ENCODE peak calls at places on chromosomes 3 and 15, in seven cellular contexts. Q, W, T, V, B, A and H are unnamed samples.

GRCh38 chr15:64624242-64624641 is 151.1 kb downstream of the RBPMS2 start:
- DNase-seq in B (no peak), A (no peak), T (no peak), V (no peak), W (no peak), Q (no peak), H (no peak)

GRCh38 chr3:15007681-15008141 is 57.4 kb downstream of the MRPS25 start:
- DNase-seq in B (no peak), V (no peak), T (no peak), Q (no peak), A (no peak), W (no peak), H (peak)

GRCh38 chr15:97566957-97567356 is 393.5 kb upstream of the ARRDC4 start:
- DNase-seq in V (no peak), W (no peak), A (no peak), T (no peak), B (peak), Q (no peak), H (no peak)

GRCh38 chr3:50263443-50264388 is 5.2 kb upstream of the SEMA3B start:
- DNase-seq in T (no peak), A (no peak), Q (no peak), W (no peak), V (no peak), B (no peak), H (no peak)

GRCh38 chr15:69576035-69576526 is 123.5 kb downstream of the RPLP1 start:
- DNase-seq in A (peak), Q (peak), B (peak), W (no peak), V (peak), T (peak), H (no peak)

GRCh38 chr3:191997579-191998268 is 536.8 kb downstream of the PYDC2 start:
- DNase-seq in W (no peak), A (no peak), B (no peak), Q (no peak), T (no peak), V (no peak), H (no peak)

GRCh38 chr3:156471431-156471830 is 83.5 kb downstream of the SSR3 start:
- DNase-seq in W (no peak), T (no peak), Q (no peak), A (no peak), B (no peak), V (no peak), H (no peak)

GRCh38 chr3:126883241-126883640 is 99.7 kb upstream of the PLXNA1 start:
- DNase-seq in Q (no peak), A (no peak), B (no peak), T (no peak), W (no peak), V (no peak), H (peak)

GRCh38 chr15:70059476-70060213 is 38.1 kb downstream of the TLE3 start:
- DNase-seq in V (no peak), Q (no peak), A (no peak), T (peak), W (no peak), B (no peak), H (no peak)

GRCh38 chr3:113241292-113242033 is 30.1 kb downstream of the BOC start:
- DNase-seq in T (no peak), A (no peak), Q (peak), V (no peak), B (no peak), W (no peak), H (no peak)

GRCh38 chr3:177294221-177294620 is 96.9 kb upstream of the TBL1XR1 start:
- DNase-seq in V (no peak), A (no peak), B (no peak), Q (no peak), T (no peak), W (no peak), H (peak)

GRCh38 chr3:20128378-20128777 is 57.6 kb downstream of the SGO1 start:
- DNase-seq in W (no peak), V (no peak), A (no peak), T (no peak), B (no peak), Q (no peak), H (no peak)

GRCh38 chr3:12287727-12288465 is 974 bp upstream of the PPARG start:
- DNase-seq in Q (peak), B (peak), W (peak), A (no peak), V (no peak), T (no peak), H (no peak)

GRCh38 chr15:101092186-101092866 is 159.5 kb downstream of the CHSY1 start:
- DNase-seq in T (peak), V (no peak), W (no peak), Q (no peak), A (no peak), B (no peak), H (no peak)

GRCh38 chr3:147360936-147361670 is 45.2 kb downstream of the ZIC4 start:
- DNase-seq in B (no peak), Q (peak), W (no peak), T (no peak), V (no peak), A (no peak), H (no peak)

GRCh38 chr3:125670945-125671344 is 75.6 kb upstream of the OSBPL11 start:
- DNase-seq in Q (no peak), V (peak), B (no peak), A (no peak), T (no peak), W (no peak), H (no peak)

GRCh38 chr3:197042539-197042938 is 12.9 kb upstream of the MELTF start:
- DNase-seq in A (no peak), W (no peak), Q (no peak), B (no peak), T (no peak), V (no peak), H (no peak)

GRCh38 chr15:70023769-70024491 is 73.8 kb downstream of the TLE3 start:
- DNase-seq in A (no peak), T (no peak), Q (no peak), V (no peak), B (peak), W (no peak), H (peak)

GRCh38 chr3:78974181-78974770 is 793.5 kb downstream of the ROBO1 start:
- DNase-seq in V (no peak), A (no peak), Q (no peak), B (no peak), T (no peak), W (no peak), H (no peak)

GRCh38 chr15:81940467-81941451 is 105.1 kb downstream of the MEX3B start:
- DNase-seq in A (no peak), Q (no peak), W (no peak), B (no peak), V (no peak), T (no peak), H (peak)

GRCh38 chr3:64224826-64225606 is at the start of gene PRICKLE2:
- DNase-seq in B (no peak), Q (peak), A (no peak), V (no peak), W (peak), T (peak), H (peak)

GRCh38 chr15:94793641-94794040 is 562.3 kb downstream of the MCTP2 start:
- DNase-seq in V (no peak), B (no peak), A (no peak), Q (peak), W (no peak), T (no peak), H (no peak)

GRCh38 chr3:111668912-111669488 is 73.9 kb upstream of the ZBED2 start:
- DNase-seq in T (no peak), A (no peak), V (no peak), Q (peak), B (peak), W (no peak), H (peak)

GRCh38 chr3:46866720-46867549 is 3.7 kb upstream of the MYL3 start:
- DNase-seq in A (peak), Q (peak), V (peak), B (peak), T (peak), W (peak), H (peak)

GRCh38 chr15:93241696-93242585 is 152.9 kb upstream of the RGMA start:
- DNase-seq in W (no peak), T (no peak), A (no peak), V (no peak), Q (no peak), B (no peak), H (no peak)

GRCh38 chr15:51841401-51842040 is 12.1 kb downstream of the TMOD3 start:
- DNase-seq in Q (no peak), B (no peak), V (no peak), A (no peak), W (no peak), T (no peak), H (no peak)

GRCh38 chr3:8201886-8202285 is 299.7 kb upstream of the LMCD1 start:
- DNase-seq in T (no peak), Q (peak), V (no peak), A (no peak), W (no peak), B (no peak), H (no peak)

GRCh38 chr3:16846373-16847078 is 38.2 kb upstream of the PLCL2 start:
- DNase-seq in W (no peak), A (no peak), B (no peak), Q (no peak), T (no peak), V (no peak), H (no peak)